ENCODE peak calls at places on chromosomes 3 and 15, in seven cellular contexts. P is caudate nucleus; H is stimulated activated CD8-positive, alpha-beta memory T cell treated with anti-CD3 and anti-CD28 coated beads, Interleukin-7, amount 100 ng/mL, for 24 hours; M is ELR; Y is ureter; K is head of caudate nucleus; S is foreskin fibroblast. C is an unnamed sample.

GRCh38 chr15:90463381-90463780 is 66.3 kb upstream of the CRTC3 start:
- DNase-seq in P (peak; percentile 36), K (peak; percentile 82), S (peak; percentile 80), M (peak; percentile 64), H (no peak), Y (no peak), C (no peak)

GRCh38 chr3:12679468-12679867 is 15.6 kb upstream of the RAF1 start:
- DNase-seq in Y (no peak), K (no peak), M (peak; percentile 98), P (no peak), H (no peak), S (peak; percentile 94), C (no peak)

GRCh38 chr15:29472901-29473423 is 203.3 kb upstream of the NSMCE3 start:
- DNase-seq in Y (no peak), S (no peak), K (no peak), H (no peak), P (no peak), M (no peak), C (no peak)

GRCh38 chr3:130758624-130759023 is 12.0 kb upstream of the PIK3R4 start:
- DNase-seq in K (no peak), M (no peak), Y (no peak), H (no peak), S (no peak), P (no peak), C (no peak)

GRCh38 chr3:96449803-96450202 is 364.6 kb upstream of the EPHA6 start:
- DNase-seq in K (peak; percentile 5), M (no peak), Y (no peak), S (no peak), H (no peak), P (peak; percentile 44), C (no peak)

GRCh38 chr15:69304176-69304533 is 5.4 kb downstream of the PAQR5 start:
- DNase-seq in P (no peak), S (peak; percentile 94), Y (no peak), K (no peak), H (no peak), M (peak; percentile 85), C (no peak)

GRCh38 chr15:45612790-45613415 is 21.9 kb upstream of the SQOR start:
- DNase-seq in H (no peak), S (peak; percentile 84), Y (no peak), P (no peak), K (no peak), M (peak; percentile 67), C (no peak)

GRCh38 chr15:66897381-66897780 is 168.0 kb upstream of the SMAD3 start:
- DNase-seq in M (no peak), S (no peak), P (no peak), K (no peak), Y (no peak), H (no peak), C (no peak)

GRCh38 chr15:91821458-91821857 is 32.0 kb upstream of the SLCO3A1 start:
- DNase-seq in S (no peak), K (no peak), Y (no peak), P (no peak), H (no peak), M (no peak), C (no peak)

GRCh38 chr15:88274534-88275460 is 18.3 kb upstream of the NTRK3 start:
- DNase-seq in Y (peak; percentile 65), M (peak; percentile 55), P (peak; percentile 30), H (peak; percentile 28), S (peak; percentile 64), K (peak; percentile 75), C (peak; percentile 95)

GRCh38 chr3:138898301-138898700 is 48.6 kb downstream of the FOXL2 start:
- DNase-seq in S (peak; percentile 57), H (no peak), P (no peak), M (no peak), K (no peak), Y (no peak), C (no peak)

GRCh38 chr3:69993747-69994146 is 5.8 kb upstream of the SAMMSON start:
- DNase-seq in S (no peak), K (no peak), H (no peak), P (no peak), M (no peak), Y (no peak), C (no peak)

GRCh38 chr15:93109370-93110105 is 20.5 kb upstream of the RGMA start:
- DNase-seq in Y (no peak), S (no peak), M (no peak), P (no peak), H (no peak), K (no peak), C (peak; percentile 77)

GRCh38 chr3:115843206-115843605 is 219.9 kb downstream of the GAP43 start:
- DNase-seq in P (no peak), K (no peak), S (no peak), M (no peak), Y (no peak), H (no peak), C (no peak)

GRCh38 chr3:50128001-50128400 is 27.1 kb upstream of the SEMA3F start:
- DNase-seq in Y (no peak), P (no peak), H (no peak), M (no peak), K (no peak), S (no peak), C (no peak)

GRCh38 chr3:128112406-128112968 is 11.1 kb downstream of the RUVBL1 start:
- DNase-seq in K (no peak), S (peak; percentile 91), H (no peak), M (peak; percentile 98), Y (no peak), P (no peak), C (no peak)

GRCh38 chr15:66657062-66658020 is 44.7 kb upstream of the SMAD6 start:
- DNase-seq in Y (no peak), P (no peak), M (no peak), H (no peak), S (peak; percentile 40), K (no peak), C (peak; percentile 88)

GRCh38 chr15:68333775-68334470 is 56.4 kb downstream of the FEM1B start:
- DNase-seq in P (no peak), H (no peak), S (peak; percentile 33), M (peak; percentile 63), K (no peak), Y (no peak), C (no peak)

GRCh38 chr3:15287565-15288330 is 44.6 kb downstream of the SH3BP5 start:
- DNase-seq in M (peak; percentile 63), S (peak; percentile 95), P (no peak), H (no peak), K (no peak), Y (peak; percentile 64), C (no peak)

GRCh38 chr3:46183330-46183729 is 24.8 kb downstream of the CCR1 start:
- DNase-seq in S (no peak), Y (no peak), P (no peak), K (no peak), H (no peak), M (no peak), C (peak; percentile 26)

GRCh38 chr3:69738859-69739203 is 433 bp upstream of the MITF start:
- DNase-seq in Y (no peak), H (no peak), P (no peak), M (no peak), S (no peak), K (no peak), C (peak; percentile 11)

GRCh38 chr15:85874236-85874635 is 79.5 kb upstream of the KLHL25 start:
- DNase-seq in H (no peak), Y (no peak), K (no peak), P (no peak), M (no peak), S (no peak), C (no peak)

GRCh38 chr15:77224352-77224751 is 153.4 kb upstream of the TSPAN3 start:
- DNase-seq in Y (no peak), S (no peak), H (no peak), P (no peak), M (no peak), K (no peak), C (no peak)

GRCh38 chr3:59318881-59319280 is 269.1 kb upstream of the CFAP20DC start:
- DNase-seq in K (no peak), H (no peak), P (no peak), M (no peak), S (no peak), Y (no peak), C (no peak)

GRCh38 chr3:141009496-141009895 is 41.7 kb upstream of the SPSB4 start:
- DNase-seq in H (no peak), P (no peak), S (no peak), M (no peak), K (no peak), Y (no peak), C (no peak)

GRCh38 chr15:62124176-62124952 is 40.7 kb downstream of the C2CD4B start:
- DNase-seq in H (no peak), K (no peak), P (no peak), M (no peak), Y (no peak), S (peak; percentile 5), C (no peak)

GRCh38 chr15:48062476-48062875 is 58.3 kb upstream of the SLC24A5 start:
- DNase-seq in Y (no peak), H (no peak), K (no peak), S (peak; percentile 31), M (peak; percentile 65), P (no peak), C (no peak)

GRCh38 chr3:61236556-61236955 is 14.7 kb downstream of the FHIT start:
- DNase-seq in H (no peak), Y (no peak), P (no peak), K (no peak), M (no peak), S (peak; percentile 6), C (no peak)

GRCh38 chr3:5846271-5846670 is 658.8 kb downstream of the EDEM1 start:
- DNase-seq in S (peak; percentile 0), H (no peak), M (no peak), P (no peak), K (no peak), Y (no peak), C (no peak)

GRCh38 chr3:170760174-170760526 is 109.8 kb downstream of the RPL22L1 start:
- DNase-seq in P (no peak), S (peak; percentile 36), H (no peak), M (no peak), Y (no peak), K (no peak), C (no peak)

C was measured in H7.